ENCODE peak calls at places on chromosomes 4 and X, in five cellular contexts. B is A549, R is MM.1S, H is H9, D is H1. O is an unnamed sample.
A peak's percentile ranks its signal among the peaks of the same experiment; 100 is the strongest.

GRCh38 chr4:100985576-100985975 is 361.8 kb downstream of the PPP3CA start:
- DNase-seq in R (no peak), H (no peak), B (no peak), D (no peak), O (no peak)

GRCh38 chrX:9338986-9339385 is 125.9 kb upstream of the TBL1X start:
- DNase-seq in R (no peak), D (no peak), B (no peak), H (no peak), O (no peak)

GRCh38 chr4:6198768-6199343 is 1.5 kb downstream of the JAKMIP1 start:
- DNase-seq in R (no peak), B (peak; percentile 9), D (peak; percentile 82), H (peak; percentile 92), O (peak; percentile 11)

GRCh38 chrX:23857409-23857808 is 50.3 kb downstream of the APOO start:
- DNase-seq in B (no peak), H (no peak), D (no peak), R (no peak), O (no peak)

GRCh38 chr4:55866973-55867574 is 13.6 kb downstream of the EXOC1 start:
- DNase-seq in B (peak; percentile 61), R (peak; percentile 77), D (no peak), H (no peak), O (peak; percentile 73)

GRCh38 chr4:53479731-53480525 is 102.5 kb downstream of the FIP1L1 start:
- DNase-seq in H (no peak), R (no peak), B (no peak), D (no peak), O (no peak)

GRCh38 chrX:9320940-9321339 is 143.9 kb upstream of the TBL1X start:
- DNase-seq in H (no peak), D (no peak), B (peak; percentile 87), R (no peak), O (peak; percentile 55)

GRCh38 chr4:68182382-68182820 is 52.7 kb upstream of the TMPRSS11F start:
- DNase-seq in B (no peak), D (no peak), R (no peak), H (peak; percentile 27), O (no peak)

GRCh38 chr4:10371869-10372471 is 85.3 kb downstream of the ZNF518B start:
- DNase-seq in D (no peak), R (no peak), B (no peak), H (peak; percentile 63), O (no peak)

GRCh38 chr4:106222548-106222947 is 93.5 kb downstream of the TBCK start:
- DNase-seq in H (no peak), R (no peak), D (no peak), B (no peak), O (no peak)

GRCh38 chrX:123263246-123263757 is 79.2 kb downstream of the GRIA3 start:
- DNase-seq in B (no peak), R (no peak), D (no peak), H (no peak), O (no peak)

GRCh38 chrX:154373340-154374306 is 811 bp downstream of the FLNA start:
- DNase-seq in B (peak; percentile 88), H (peak; percentile 93), D (peak; percentile 73), R (no peak), O (peak; percentile 76)

GRCh38 chrX:153933751-153934472 is 925 bp downstream of the NAA10 start:
- DNase-seq in B (no peak), R (no peak), H (no peak), D (no peak), O (no peak)

GRCh38 chr4:8502836-8503585 is 62.4 kb downstream of the TRMT44 start:
- DNase-seq in H (no peak), D (no peak), R (no peak), B (no peak), O (peak; percentile 26)

GRCh38 chr4:110631582-110632505 is 9.0 kb upstream of the PITX2 start:
- DNase-seq in B (peak; percentile 82), R (peak; percentile 32), H (peak; percentile 90), D (no peak), O (peak; percentile 70)

GRCh38 chr4:144562019-144562740 is 83.8 kb upstream of the HHIP start:
- DNase-seq in D (peak; percentile 15), H (peak; percentile 63), R (no peak), B (no peak), O (no peak)

GRCh38 chr4:37908488-37909343 is 17.8 kb downstream of the TBC1D1 start:
- DNase-seq in B (no peak), R (no peak), H (no peak), D (no peak), O (peak; percentile 63)

GRCh38 chrX:47706575-47706974 is 47.6 kb upstream of the UXT start:
- DNase-seq in B (no peak), H (no peak), R (no peak), D (no peak), O (peak; percentile 13)

GRCh38 chrX:103356023-103356798 is at the start of gene TCEAL9:
- DNase-seq in D (no peak), H (peak; percentile 78), B (peak; percentile 74), R (no peak), O (peak; percentile 80)

GRCh38 chr4:188201851-188202250 is 62.6 kb downstream of the TRIML1 start:
- DNase-seq in H (no peak), R (no peak), B (no peak), D (no peak), O (peak; percentile 60)

GRCh38 chrX:101686574-101686973 is 26.9 kb upstream of the ARMCX2 start:
- DNase-seq in B (no peak), D (no peak), R (no peak), H (no peak), O (no peak)

GRCh38 chr4:10288830-10289533 is 168.2 kb downstream of the ZNF518B start:
- DNase-seq in H (no peak), R (no peak), D (no peak), B (no peak), O (no peak)

GRCh38 chrX:38577738-38578137 is 16.4 kb downstream of the TSPAN7 start:
- DNase-seq in D (no peak), R (no peak), B (no peak), H (no peak), O (no peak)

GRCh38 chr4:150972592-150972991 is 42.5 kb downstream of the LRBA start:
- DNase-seq in H (no peak), B (no peak), D (no peak), R (no peak), O (peak; percentile 29)

GRCh38 chr4:1417522-1418390 is 11.5 kb upstream of the NKX1-1 start:
- DNase-seq in H (peak; percentile 31), B (no peak), D (no peak), R (no peak), O (no peak)

GRCh38 chr4:6250235-6250983 is 19.2 kb upstream of the WFS1 start:
- DNase-seq in H (peak; percentile 75), B (peak; percentile 62), D (no peak), R (peak; percentile 75), O (peak; percentile 70)

GRCh38 chrX:75544760-75545159 is 21.9 kb upstream of the ZDHHC15 start:
- DNase-seq in B (no peak), D (no peak), R (no peak), H (no peak), O (no peak)

GRCh38 chr4:168666531-168666930 is 169.7 kb downstream of the PALLD start:
- DNase-seq in B (no peak), D (no peak), R (no peak), H (no peak), O (peak; percentile 89)

GRCh38 chr4:139568206-139568969 is 12.4 kb upstream of the SETD7 start:
- DNase-seq in D (no peak), B (no peak), R (no peak), H (peak; percentile 50), O (no peak)

GRCh38 chr4:16082424-16083216 is 1.2 kb downstream of the PROM1 start:
- DNase-seq in H (peak; percentile 90), B (no peak), R (no peak), D (peak; percentile 70), O (no peak)

GRCh38 chrX:83847339-83847738 is 13.6 kb upstream of the CYLC1 start:
- DNase-seq in D (no peak), H (no peak), B (no peak), R (no peak), O (no peak)

GRCh38 chr4:151948351-151949016 is 187.7 kb upstream of the GATB start:
- DNase-seq in H (no peak), B (no peak), D (no peak), R (no peak), O (peak; percentile 49)

GRCh38 chr4:176781739-176782100 is 11.0 kb downstream of the VEGFC start:
- DNase-seq in H (no peak), R (no peak), B (no peak), D (no peak), O (no peak)

GRCh38 chr4:681736-682451 is 7.1 kb downstream of the SLC49A3 start:
- DNase-seq in B (peak; percentile 30), D (no peak), R (no peak), H (peak; percentile 70), O (no peak)

GRCh38 chr4:1204828-1205591 is 32.6 kb upstream of the SPON2 start:
- DNase-seq in D (no peak), H (peak; percentile 21), R (no peak), B (no peak), O (no peak)

GRCh38 chr4:127634181-127634580 is 1.4 kb downstream of the INTU start:
- DNase-seq in H (no peak), D (no peak), R (no peak), B (no peak), O (peak; percentile 87)

GRCh38 chr4:140012688-140013087 is 141.3 kb downstream of the MAML3 start:
- DNase-seq in R (peak; percentile 10), B (peak; percentile 93), D (no peak), H (peak; percentile 58), O (peak; percentile 96)

DNA sequence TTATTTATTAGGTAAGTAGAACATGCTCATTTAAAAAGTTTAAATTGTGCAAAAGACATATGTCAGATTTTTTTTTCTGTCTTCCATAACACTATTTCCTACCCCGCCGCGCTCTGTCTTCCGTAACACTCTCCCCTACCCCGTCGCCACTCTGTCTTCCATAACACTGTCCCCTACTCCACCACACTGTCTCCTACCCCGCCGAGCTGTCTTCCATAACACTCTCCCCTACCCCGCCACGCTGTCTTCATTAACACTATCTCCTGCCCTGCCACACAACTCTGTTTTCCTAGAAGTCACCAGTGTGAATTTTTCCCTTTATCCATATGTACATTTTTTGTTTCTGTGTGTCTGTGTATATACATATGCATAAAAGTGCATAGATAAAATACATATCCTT is 4.4 kb downstream of the MSMO1 start:
- DNase-seq in H (no peak), B (no peak), D (no peak), R (no peak), O (no peak)
- H3K4me2 ChIP-seq in H (peak overlapping the region; percentile 94), B (no peak overlapping the region), D (peak overlapping the region; percentile 88), R (no peak overlapping the region), O (peak overlapping the region; percentile 52)

GRCh38 chrX:1609311-1609710 is 5.5 kb upstream of the ASMT start:
- DNase-seq in D (no peak), R (no peak), B (no peak), H (no peak), O (no peak)
- H3K4me2 ChIP-seq in D (no peak overlapping the region), R (no peak overlapping the region), B (no peak overlapping the region), H (no peak overlapping the region), O (no peak overlapping the region)

GRCh38 chr4:24604558-24605214 is 20.3 kb upstream of the DHX15 start:
- DNase-seq in R (no peak), B (no peak), H (no peak), D (no peak), O (peak; percentile 14)
- H3K4me2 ChIP-seq in R (no peak overlapping the region), B (peak overlapping the region; percentile 3), H (no peak overlapping the region), D (no peak overlapping the region), O (no peak overlapping the region)

DNA sequence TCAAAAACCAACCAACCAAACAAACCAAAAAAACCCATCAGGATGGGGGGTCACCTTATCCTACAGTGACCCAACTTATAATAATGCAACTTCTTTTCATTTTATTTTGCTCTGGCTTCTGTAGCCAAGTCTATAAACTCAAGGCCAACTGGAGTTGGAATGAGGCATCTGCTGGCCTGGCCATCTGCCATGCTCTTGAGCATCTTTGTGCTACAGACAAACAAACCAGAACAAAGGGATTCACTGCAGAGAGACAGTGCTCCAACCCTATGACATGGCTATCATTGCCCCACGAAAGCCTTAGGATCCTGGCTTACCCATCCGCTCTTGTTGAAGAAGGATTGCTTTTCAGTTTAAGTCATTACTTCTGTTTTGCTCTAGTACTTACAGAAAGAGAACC is 49.2 kb upstream of the SCRG1 start:
- DNase-seq in H (no peak), B (no peak), D (no peak), R (no peak), O (peak; percentile 65)
- H3K4me2 ChIP-seq in H (no peak overlapping the region), B (no peak overlapping the region), D (no peak overlapping the region), R (no peak overlapping the region), O (no peak overlapping the region)